ENCODE peak calls at places on chromosomes 11 and 22, in four cellular contexts. Y is cardiac fibroblast; R is NCI-H1105 treated with DMSO at 0.1 percent for 48 hours; P is stimulated activated CD4-positive, alpha-beta T cell treated with anti-CD3 and anti-CD28 coated beads, Interleukin-12 subunit alpha, Interleukin-12 subunit beta, amount 100 ng/mL, for 48 hours. Z is an unnamed sample.

GRCh38 chr22:47587861-47588582 is 825.6 kb downstream of the TBC1D22A start:
- DNase-seq in Y (no peak), R (no peak), P (no peak), Z (no peak)

GRCh38 chr11:125777309-125777708 is 1.3 kb downstream of the PATE2 start:
- DNase-seq in Y (peak), R (no peak), P (no peak), Z (no peak)

GRCh38 chr22:36368359-36368983 is 19.3 kb downstream of the MYH9 start:
- DNase-seq in Y (peak), R (no peak), P (peak), Z (peak)

GRCh38 chr22:36540867-36541642 is 12.1 kb upstream of the EIF3D start:
- DNase-seq in Y (no peak), R (no peak), P (no peak), Z (no peak)

GRCh38 chr11:11089805-11090204 is 232.0 kb upstream of the ZBED5 start:
- DNase-seq in Y (no peak), R (no peak), P (no peak), Z (no peak)

GRCh38 chr11:31779268-31779879 is 31.7 kb downstream of the PAX6 start:
- DNase-seq in Y (no peak), R (no peak), P (no peak), Z (peak)

GRCh38 chr11:134120143-134120850 is 51.4 kb downstream of the JAM3 start:
- DNase-seq in Y (peak), R (no peak), P (no peak), Z (peak)

GRCh38 chr11:128707671-128708070 is 13.8 kb downstream of the FLI1 start:
- DNase-seq in Y (peak), R (no peak), P (no peak), Z (peak)

GRCh38 chr11:10305964-10306918 is 1.4 kb downstream of the ADM start:
- DNase-seq in Y (peak), R (peak), P (no peak), Z (no peak)

GRCh38 chr11:3203221-3204043 is 15.2 kb downstream of the MRGPRG start:
- DNase-seq in Y (peak), R (peak), P (no peak), Z (no peak)

GRCh38 chr22:30863161-30863833 is 105.3 kb downstream of the MORC2 start:
- DNase-seq in Y (no peak), R (no peak), P (no peak), Z (peak)

GRCh38 chr22:32542332-32543019 is 67.9 kb downstream of the FBXO7 start:
- DNase-seq in Y (no peak), R (no peak), P (no peak), Z (no peak)

GRCh38 chr11:119741369-119742262 is 12.6 kb upstream of the NECTIN1 start:
- DNase-seq in Y (peak), R (no peak), P (peak), Z (peak)

GRCh38 chr11:128324531-128325141 is 262.7 kb downstream of the ETS1 start:
- DNase-seq in Y (no peak), R (no peak), P (peak), Z (no peak)

GRCh38 chr22:36384766-36385400 is 2.9 kb downstream of the MYH9 start:
- DNase-seq in Y (peak), R (no peak), P (no peak), Z (peak)

GRCh38 chr11:117996058-117996457 is 9.9 kb downstream of the IL10RA start:
- DNase-seq in Y (no peak), R (no peak), P (no peak), Z (no peak)

GRCh38 chr22:47337161-47337621 is 574.7 kb downstream of the TBC1D22A start:
- DNase-seq in Y (peak), R (no peak), P (no peak), Z (peak)

GRCh38 chr11:73931039-73931645 is 19.7 kb upstream of the DNAJB13 start:
- DNase-seq in Y (peak), R (peak), P (no peak), Z (peak)

GRCh38 chr11:65524010-65524746 is 705 bp upstream of the SCYL1 start:
- DNase-seq in Y (no peak), R (no peak), P (no peak), Z (peak)

GRCh38 chr11:113531078-113531477 is 55.9 kb upstream of the DRD2 start:
- DNase-seq in Y (no peak), R (no peak), P (no peak), Z (no peak)

GRCh38 chr11:29328961-29329441 is 687.8 kb downstream of the KCNA4 start:
- DNase-seq in Y (peak), R (peak), P (no peak), Z (peak)

GRCh38 chr22:49763138-49763537 is 64.5 kb downstream of the BRD1 start:
- DNase-seq in Y (no peak), R (no peak), P (no peak), Z (no peak)

GRCh38 chr11:96978751-96979150 is 588.9 kb downstream of the JRKL start:
- DNase-seq in Y (no peak), R (no peak), P (no peak), Z (no peak)

GRCh38 chr11:60974726-60975125 is 3.2 kb downstream of the CD6 start:
- DNase-seq in Y (no peak), R (no peak), P (no peak), Z (no peak)

GRCh38 chr11:90218606-90219005 is 4.2 kb downstream of the CHORDC1 start:
- DNase-seq in Y (no peak), R (no peak), P (no peak), Z (no peak)

GRCh38 chr11:59011672-59012071 is 72.4 kb downstream of the GLYATL1 start:
- DNase-seq in Y (no peak), R (no peak), P (no peak), Z (no peak)

GRCh38 chr11:13288375-13289029 is 10.9 kb downstream of the BMAL1 start:
- DNase-seq in Y (no peak), R (peak), P (no peak), Z (no peak)

GRCh38 chr11:8373519-8374432 is 110.1 kb upstream of the LMO1 start:
- DNase-seq in Y (no peak), R (no peak), P (no peak), Z (no peak)

GRCh38 chr11:9004310-9004945 is 627 bp upstream of the NRIP3 start:
- DNase-seq in Y (no peak), R (peak), P (no peak), Z (no peak)

GRCh38 chr11:19714093-19714386 is 1.4 kb downstream of the NAV2 start:
- DNase-seq in Y (no peak), R (no peak), P (no peak), Z (no peak)

GRCh38 chr22:19876314-19876940 is 21.8 kb upstream of the GNB1L start:
- DNase-seq in Y (peak), R (no peak), P (no peak), Z (no peak)

Z was measured in AG08395.